ENCODE peak calls at places on chromosomes 5 and 9, in five cellular contexts. R, S, X, T and C are unnamed samples.

GRCh38 chr9:110835404-110835803 is 166.8 kb downstream of the MUSK start:
- DNase-seq in R (no peak), S (no peak), X (no peak), T (peak), C (no peak)

GRCh38 chr5:127077346-127077745 is 4.0 kb upstream of the C5orf63 start:
- DNase-seq in R (no peak), S (no peak), X (no peak), T (no peak), C (no peak)

GRCh38 chr9:135017916-135018915 is 69.3 kb upstream of the OLFM1 start:
- DNase-seq in R (no peak), S (no peak), X (no peak), T (no peak), C (no peak)

GRCh38 chr9:14400658-14400995 is 86.7 kb upstream of the NFIB start:
- DNase-seq in R (peak), S (peak), X (no peak), T (peak), C (peak)

GRCh38 chr5:147098233-147098790 is 136.5 kb upstream of the STK32A start:
- DNase-seq in R (peak), S (peak), X (peak), T (peak), C (peak)

GRCh38 chr5:50667079-50667652 is 729 bp downstream of the PARP8 start:
- DNase-seq in R (peak), S (peak), X (no peak), T (peak), C (peak)

GRCh38 chr5:142884029-142884428 is 113.9 kb downstream of the ARHGAP26 start:
- DNase-seq in R (no peak), S (no peak), X (no peak), T (no peak), C (no peak)

GRCh38 chr5:107781451-107781850 is 110.7 kb upstream of the EFNA5 start:
- DNase-seq in R (no peak), S (no peak), X (no peak), T (peak), C (no peak)

GRCh38 chr5:171825046-171825445 is 39.4 kb downstream of the SMIM23 start:
- DNase-seq in R (no peak), S (no peak), X (no peak), T (no peak), C (no peak)

DNA sequence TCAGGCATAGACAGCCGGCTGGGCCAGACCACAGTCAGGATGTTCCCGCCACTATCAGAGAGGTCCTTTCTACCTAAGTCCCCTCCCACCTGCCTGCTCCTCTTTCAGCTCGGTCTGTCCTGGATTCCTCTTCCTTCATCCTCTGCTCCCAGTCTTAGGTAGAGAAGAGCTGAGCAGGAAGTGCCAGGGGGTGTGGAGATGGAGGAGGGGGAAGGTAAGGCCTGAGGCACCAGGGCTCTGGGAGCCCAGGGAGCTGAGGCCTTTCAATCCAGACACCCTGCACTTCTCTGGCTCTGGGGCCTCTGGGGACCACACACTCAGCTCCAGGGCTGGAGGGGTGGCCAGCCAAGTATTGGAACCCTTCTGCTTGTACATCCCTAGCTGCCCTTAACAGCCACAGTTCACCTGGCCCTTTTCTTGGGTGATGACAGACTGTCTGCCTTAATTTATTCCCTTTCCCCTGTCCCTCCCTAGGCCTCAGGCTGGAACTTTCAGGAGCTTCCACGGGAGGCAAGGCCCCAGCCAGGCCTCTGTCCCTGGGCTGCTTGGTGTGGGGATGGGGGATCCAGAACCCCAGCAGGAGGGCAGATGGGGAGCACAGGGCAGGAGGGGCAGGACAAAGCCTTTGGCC is 15.6 kb downstream of the IRF1 start:
- DNase-seq in R (no peak), S (no peak), X (no peak), T (no peak), C (peak)
- H3K4me3 ChIP-seq in R (no peak), S (no peak), X (no peak), T (no peak), C (no peak)

DNA sequence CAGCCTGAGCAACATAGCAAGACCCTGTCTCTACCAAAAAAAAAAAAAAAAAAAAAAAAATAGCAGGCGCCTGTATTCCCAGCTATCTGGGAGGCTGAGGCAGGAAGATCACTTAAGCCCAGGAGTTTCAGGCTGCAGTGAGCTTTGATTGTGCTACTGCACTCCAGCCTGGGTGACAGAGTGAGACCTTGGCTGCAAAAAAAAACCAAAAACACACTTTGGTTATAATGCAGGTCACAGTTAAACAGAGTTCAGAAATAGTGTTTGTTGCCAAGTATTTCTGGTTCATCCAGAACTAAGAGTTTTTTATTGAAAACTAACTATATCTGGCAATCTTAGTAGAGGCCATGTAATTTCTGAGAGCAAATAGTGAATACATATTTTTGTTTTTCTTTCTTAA is 24.1 kb upstream of the IL6ST start:
- DNase-seq in R (no peak), S (no peak), X (no peak), T (no peak), C (no peak)
- H3K27ac ChIP-seq in R (no peak), S (peak), X (no peak), T (no peak), C (no peak)

DNA sequence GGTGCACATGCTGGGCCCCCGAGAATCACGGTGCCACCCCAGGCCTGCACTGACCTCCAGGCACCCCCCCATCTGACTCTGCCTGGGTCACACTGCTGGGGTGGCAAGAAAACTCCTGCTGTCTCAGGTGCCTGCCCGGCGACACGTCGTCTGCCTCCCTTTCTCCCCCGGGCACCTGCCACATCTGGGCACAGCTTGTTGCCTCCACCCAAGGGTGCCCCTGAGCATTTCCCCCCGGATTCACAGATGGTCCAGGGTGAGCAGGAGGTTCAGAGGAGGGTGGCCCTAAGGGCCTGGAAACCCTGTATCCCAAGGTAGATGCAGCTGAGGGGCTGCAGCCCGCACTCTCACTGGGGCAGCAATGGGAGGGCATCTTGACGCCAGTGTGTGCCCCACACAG is 14.9 kb upstream of the QSOX2 start:
- DNase-seq in R (no peak), S (no peak), X (no peak), T (no peak), C (no peak)
- H3K9ac ChIP-seq in R (no peak), S (no peak), X (no peak), T (no peak), C (no peak)

GRCh38 chr5:177087707-177088005 is 941 bp downstream of the FGFR4 start:
- DNase-seq in R (no peak), S (no peak), X (no peak), T (no peak), C (peak)
- H3K4me3 ChIP-seq in R (peak), S (no peak), X (peak), T (peak), C (peak)

GRCh38 chr9:128100581-128100980 is 26.9 kb downstream of the PTGES2 start:
- DNase-seq in R (no peak), S (no peak), X (no peak), T (no peak), C (no peak)
- H3K27ac ChIP-seq in R (no peak), S (no peak), X (no peak), T (peak), C (no peak)

GRCh38 chr9:92142329-92142728 is 27.1 kb upstream of the SPTLC1 start:
- DNase-seq in R (no peak), S (no peak), X (no peak), T (no peak), C (no peak)

GRCh38 chr9:92147030-92147853 is 32.0 kb upstream of the SPTLC1 start:
- DNase-seq in R (no peak), S (no peak), X (no peak), T (peak), C (peak)

GRCh38 chr9:92147854-92148184 is 32.6 kb upstream of the SPTLC1 start:
- DNase-seq in R (no peak), S (no peak), X (no peak), T (no peak), C (no peak)

GRCh38 chr9:92141144-92142129 is 26.2 kb upstream of the SPTLC1 start:
- DNase-seq in R (peak), S (peak), X (peak), T (peak), C (peak)

DNA sequence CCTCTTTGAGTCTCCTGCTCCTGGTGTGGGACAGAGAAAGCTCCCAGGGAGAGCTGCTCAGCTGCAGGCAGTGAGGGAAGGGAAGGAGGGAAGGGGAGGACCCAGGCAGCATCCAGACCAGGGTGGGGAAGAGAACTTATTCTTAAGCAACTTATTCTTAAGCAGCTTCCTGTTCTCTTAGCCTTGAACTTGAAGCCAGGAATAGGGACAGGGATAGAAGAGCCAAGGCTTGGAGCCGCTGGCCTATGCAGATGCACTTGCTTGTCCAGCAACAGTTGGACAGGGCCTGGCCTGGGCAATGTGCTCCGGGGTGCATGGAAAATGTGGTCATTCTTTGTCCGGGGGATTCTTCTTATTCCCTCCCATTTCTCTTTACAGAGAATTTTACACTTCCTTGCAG is 31.4 kb upstream of the SPTLC1 start:
- DNase-seq in R (no peak), S (no peak), X (no peak), T (peak), C (no peak)
- H3K9ac ChIP-seq in R (no peak), S (no peak), X (no peak), T (no peak), C (no peak)